ENCODE peak calls at places on chromosomes 2 and 18, in four cellular contexts. Q, N, Y and G are unnamed samples.
A peak's percentile ranks its signal among the peaks of the same experiment; 100 is the strongest.

GRCh38 chr2:26652361-26653041 is 11.3 kb upstream of the CIB4 start:
- DNase-seq in Q (peak; percentile 45), N (no peak), Y (no peak), G (no peak)

GRCh38 chr2:169221745-169222369 is 140.5 kb downstream of the LRP2 start:
- DNase-seq in Q (peak; percentile 52), N (no peak), Y (no peak), G (no peak)

GRCh38 chr2:232333361-232334135 is 45.0 kb upstream of the ALPP start:
- DNase-seq in Q (peak; percentile 12), N (no peak), Y (peak; percentile 4), G (no peak)

GRCh38 chr18:26547302-26548143 is 830 bp downstream of the KCTD1 start:
- DNase-seq in Q (peak; percentile 77), N (peak; percentile 85), Y (peak; percentile 55), G (peak; percentile 48)

GRCh38 chr18:46388295-46388694 is 268.7 kb downstream of the LOXHD1 start:
- DNase-seq in Q (no peak), N (no peak), Y (no peak), G (no peak)

GRCh38 chr2:62691186-62691585 is 14.3 kb upstream of the EHBP1 start:
- DNase-seq in Q (no peak), N (no peak), Y (no peak), G (no peak)

GRCh38 chr2:36376319-36376765 is 20.8 kb downstream of the CRIM1 start:
- DNase-seq in Q (peak; percentile 59), N (peak; percentile 70), Y (no peak), G (no peak)

GRCh38 chr2:74093840-74094239 is 53.9 kb downstream of the BOLA3 start:
- DNase-seq in Q (no peak), N (no peak), Y (no peak), G (no peak)

GRCh38 chr2:223725494-223725893 is 111.9 kb downstream of the AP1S3 start:
- DNase-seq in Q (peak; percentile 97), N (peak; percentile 11), Y (no peak), G (peak; percentile 100)

GRCh38 chr2:217858519-217859466 is 144.0 kb downstream of the TNS1 start:
- DNase-seq in Q (peak; percentile 98), N (peak; percentile 14), Y (no peak), G (peak; percentile 47)

GRCh38 chr2:115549731-115550130 is 1107.3 kb downstream of the DPP10 start:
- DNase-seq in Q (no peak), N (no peak), Y (no peak), G (peak; percentile 18)

GRCh38 chr2:102063948-102064678 is 72.4 kb downstream of the IL1R2 start:
- DNase-seq in Q (peak; percentile 99), N (no peak), Y (no peak), G (peak; percentile 90)

GRCh38 chr2:98846041-98846440 is 90.0 kb downstream of the CRACDL start:
- DNase-seq in Q (no peak), N (no peak), Y (no peak), G (peak; percentile 46)

GRCh38 chr2:37836270-37836669 is 88.8 kb upstream of the RMDN2 start:
- DNase-seq in Q (no peak), N (no peak), Y (no peak), G (no peak)

GRCh38 chr18:65523461-65523860 is 227.4 kb upstream of the CDH7 start:
- DNase-seq in Q (no peak), N (no peak), Y (no peak), G (no peak)

GRCh38 chr2:133240505-133241230 is 327.6 kb downstream of the NCKAP5 start:
- DNase-seq in Q (peak; percentile 32), N (no peak), Y (no peak), G (no peak)

GRCh38 chr2:119207447-119207846 is 16.2 kb upstream of the STEAP3 start:
- DNase-seq in Q (no peak), N (no peak), Y (no peak), G (no peak)

GRCh38 chr2:238528953-238529781 is 102.4 kb downstream of the ASB1 start:
- DNase-seq in Q (peak; percentile 33), N (no peak), Y (no peak), G (no peak)

GRCh38 chr2:199596549-199596948 is 138.8 kb upstream of the SATB2 start:
- DNase-seq in Q (peak; percentile 28), N (no peak), Y (no peak), G (no peak)

GRCh38 chr2:185700883-185701282 is 37.7 kb upstream of the FSIP2 start:
- DNase-seq in Q (no peak), N (no peak), Y (no peak), G (no peak)

GRCh38 chr2:190947711-190948251 is 66.2 kb downstream of the STAT1 start:
- DNase-seq in Q (peak; percentile 76), N (no peak), Y (no peak), G (peak; percentile 52)

GRCh38 chr18:76984193-76985155 is 148.1 kb downstream of the MBP start:
- DNase-seq in Q (no peak), N (no peak), Y (no peak), G (no peak)

GRCh38 chr18:76983184-76983583 is 149.4 kb downstream of the MBP start:
- DNase-seq in Q (peak; percentile 79), N (peak; percentile 77), Y (peak; percentile 87), G (peak; percentile 27)

GRCh38 chr18:76982038-76982437 is 150.5 kb downstream of the MBP start:
- DNase-seq in Q (no peak), N (no peak), Y (no peak), G (no peak)

GRCh38 chr18:76985156-76985950 is 147.2 kb downstream of the MBP start:
- DNase-seq in Q (no peak), N (no peak), Y (no peak), G (no peak)

DNA sequence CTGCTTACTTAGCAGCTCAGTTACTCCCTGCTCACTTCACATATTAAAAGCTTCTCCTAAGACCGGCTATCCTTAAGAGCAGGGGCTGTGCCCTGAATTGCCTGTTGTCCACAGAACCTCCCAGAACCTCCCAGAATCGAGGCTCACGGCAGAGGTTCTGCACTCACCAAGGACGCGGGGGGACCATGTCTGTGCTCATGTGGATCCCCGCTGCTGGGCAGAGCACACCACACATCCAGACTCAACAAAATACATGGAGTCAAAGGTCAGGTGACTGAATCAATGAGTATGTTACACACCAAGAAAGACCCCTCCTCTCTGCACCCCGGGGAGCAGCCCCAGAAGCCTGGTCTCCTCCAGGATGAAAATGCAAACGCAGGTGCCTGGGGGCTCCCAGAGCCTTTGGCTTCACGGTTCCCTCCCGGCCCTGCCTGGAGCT is 149.0 kb downstream of the MBP start:
- DNase-seq in Q (no peak), N (no peak), Y (no peak), G (no peak)
- TF ChIP-seq CTCF in Q (no peak), N (peak; percentile 5), Y (no peak), G (no peak)

DNA sequence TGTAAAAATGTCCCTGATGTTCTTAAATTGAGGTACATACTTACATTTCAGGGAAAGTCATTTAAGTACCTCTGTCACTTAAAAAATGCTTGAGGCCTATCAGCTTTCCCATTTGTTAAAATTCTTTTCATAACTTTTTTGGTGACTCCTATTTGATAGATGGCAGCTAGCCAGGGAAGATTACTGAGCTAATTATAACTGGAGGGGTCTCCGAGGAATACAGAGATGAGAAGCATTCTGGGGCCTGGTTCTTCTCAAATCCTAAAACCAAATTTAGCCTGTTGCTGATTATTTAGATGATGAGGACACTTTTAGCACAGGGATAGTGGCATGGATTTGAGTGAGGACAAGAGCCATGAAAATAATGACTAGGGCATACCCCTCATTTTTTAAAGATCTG is 4.8 kb downstream of the UGP2 start:
- DNase-seq in Q (peak; percentile 39), N (no peak), Y (no peak), G (no peak)
- H3K4me3 ChIP-seq in Q (no peak overlapping the region), N (no peak overlapping the region), Y (no peak overlapping the region), G (no peak overlapping the region)

GRCh38 chr18:3379685-3380084 is 70.3 kb upstream of the TGIF1 start:
- DNase-seq in Q (no peak), N (no peak), Y (no peak), G (no peak)

GRCh38 chr18:3383381-3383915 is 66.5 kb upstream of the TGIF1 start:
- DNase-seq in Q (peak; percentile 9), N (no peak), Y (no peak), G (no peak)

GRCh38 chr18:3384664-3385189 is 65.2 kb upstream of the TGIF1 start:
- DNase-seq in Q (no peak), N (no peak), Y (no peak), G (no peak)

GRCh38 chr18:3380384-3380961 is 69.5 kb upstream of the TGIF1 start:
- DNase-seq in Q (peak; percentile 86), N (no peak), Y (no peak), G (no peak)
- TF ChIP-seq CTCF in Q (peak; percentile 28), N (no peak), Y (peak; percentile 21), G (peak; percentile 8)

DNA sequence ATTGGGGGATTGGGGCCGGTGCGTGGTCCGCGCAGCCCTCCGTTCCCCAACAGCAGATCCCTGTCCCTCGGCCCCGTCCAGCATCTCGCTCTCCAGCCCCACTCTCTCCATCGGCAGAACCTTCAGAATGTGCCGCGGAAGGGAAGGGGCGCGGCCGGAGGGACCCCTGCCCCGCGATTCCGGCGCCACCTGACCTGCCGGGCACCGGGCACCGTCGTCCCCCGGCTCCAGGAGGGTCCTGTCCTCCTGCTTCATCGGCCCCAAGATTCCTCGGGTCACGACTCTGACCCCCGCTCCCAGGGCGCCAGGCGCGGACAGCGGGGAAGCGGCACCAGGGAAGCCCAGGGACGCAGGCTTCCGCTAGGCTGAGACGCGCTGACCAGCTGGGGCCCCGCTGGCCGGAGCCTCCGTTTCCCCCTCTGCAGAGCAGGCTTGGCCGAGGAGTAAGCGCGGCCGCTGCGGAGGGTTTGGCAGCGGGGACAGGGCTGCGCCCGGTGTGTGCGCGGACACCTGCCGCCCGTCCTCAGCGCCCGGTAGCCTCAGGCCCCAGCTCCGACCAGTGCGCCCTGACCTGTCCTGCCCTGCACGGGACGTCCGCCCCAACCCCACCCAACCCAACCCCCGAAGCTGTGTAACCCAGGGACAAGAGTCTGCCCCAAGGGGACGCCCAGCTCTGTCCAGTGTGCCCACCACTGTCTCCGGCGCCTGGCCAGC is 16.8 kb upstream of the BOK start:
- DNase-seq in Q (no peak), N (no peak), Y (no peak), G (no peak)
- H3K4me3 ChIP-seq in Q (peak overlapping the region; percentile 32), N (peak overlapping the region; percentile 48), Y (no peak overlapping the region), G (peak overlapping the region; percentile 31)